ENCODE peak calls at places on chromosomes 13 and 19, in seven cellular contexts. Z, K, F, H, X, B and W are unnamed samples.

GRCh38 chr13:110135977-110136597 is 170.9 kb downstream of the COL4A1 start:
- DNase-seq in X (no peak), B (no peak), Z (no peak), F (no peak), K (no peak), H (no peak), W (no peak)

GRCh38 chr13:32471187-32471922 is 43.4 kb upstream of the N4BP2L1 start:
- DNase-seq in F (no peak), X (no peak), Z (no peak), B (no peak), H (no peak), K (no peak), W (no peak)

GRCh38 chr13:113049521-113049941 is 56.1 kb upstream of the F7 start:
- DNase-seq in K (no peak), F (no peak), H (no peak), B (no peak), X (peak), Z (no peak), W (no peak)

GRCh38 chr13:35920816-35921215 is 210.4 kb downstream of the DCLK1 start:
- DNase-seq in X (no peak), K (no peak), H (no peak), F (no peak), Z (no peak), B (no peak), W (no peak)

GRCh38 chr13:107817652-107818287 is 397.6 kb downstream of the LIG4 start:
- DNase-seq in K (no peak), B (no peak), H (no peak), Z (no peak), F (no peak), X (no peak), W (no peak)

GRCh38 chr19:29170554-29170953 is 42.4 kb downstream of the UQCRFS1 start:
- DNase-seq in K (no peak), H (no peak), Z (no peak), B (no peak), X (no peak), F (no peak), W (no peak)

GRCh38 chr19:40697007-40697406 is 6.6 kb upstream of the NUMBL start:
- DNase-seq in H (no peak), X (no peak), F (no peak), B (no peak), K (no peak), Z (no peak), W (no peak)

GRCh38 chr13:100528820-100529219 is 59.8 kb downstream of the GGACT start:
- DNase-seq in K (no peak), H (no peak), X (no peak), Z (no peak), F (no peak), B (no peak), W (no peak)

GRCh38 chr13:26025196-26025595 is 26.6 kb downstream of the SHISA2 start:
- DNase-seq in K (no peak), Z (no peak), X (no peak), H (no peak), B (no peak), F (no peak), W (no peak)

GRCh38 chr13:51249767-51250741 is 27.9 kb downstream of the FAM124A start:
- DNase-seq in F (no peak), X (no peak), Z (no peak), H (no peak), K (no peak), B (no peak), W (peak)

GRCh38 chr19:14916848-14917247 is 24.4 kb upstream of the OR7C2 start:
- DNase-seq in X (no peak), Z (no peak), H (no peak), F (no peak), B (no peak), K (no peak), W (no peak)

GRCh38 chr19:35509861-35510625 is 3.4 kb downstream of the DMKN start:
- DNase-seq in F (peak), H (peak), K (peak), X (peak), B (peak), Z (peak), W (no peak)

GRCh38 chr13:79245937-79246574 is 160.0 kb downstream of the RBM26 start:
- DNase-seq in B (no peak), X (no peak), Z (no peak), H (no peak), K (no peak), F (no peak), W (no peak)

GRCh38 chr13:70108276-70108845 is at the start of gene KLHL1:
- DNase-seq in K (no peak), B (no peak), F (no peak), Z (no peak), H (no peak), X (no peak), W (no peak)

GRCh38 chr19:14347999-14348889 is 33.0 kb upstream of the ADGRE5 start:
- DNase-seq in B (peak), F (peak), K (peak), Z (peak), H (peak), X (peak), W (no peak)